ENCODE peak calls at places on chromosomes 11 and 22, in seven cellular contexts. C is NCI-H1105 treated with DMSO at 0.1 percent for 48 hours, E is IMR-90, H is sciatic nerve, X is iPS-NIHi11, T is fibroblast of mammary gland, W is amniotic stem cell. G is an unnamed sample.

GRCh38 chr11:8767466-8768142 is 85.0 kb downstream of the RPL27A start:
- DNase-seq in C (no peak), E (no peak), H (no peak), X (no peak), T (peak), W (no peak), G (peak)

GRCh38 chr11:44699497-44699896 is 27.3 kb upstream of the TSPAN18 start:
- DNase-seq in C (no peak), E (no peak), H (no peak), X (no peak), T (no peak), W (no peak), G (no peak)

GRCh38 chr22:19621372-19622060 is 92.8 kb upstream of the SEPTIN5 start:
- DNase-seq in C (no peak), E (no peak), H (no peak), X (no peak), T (no peak), W (no peak), G (no peak)

GRCh38 chr11:19524171-19524671 is 188.4 kb upstream of the NAV2 start:
- DNase-seq in C (no peak), E (peak), H (no peak), X (peak), T (peak), W (no peak), G (peak)

GRCh38 chr11:96322775-96323642 is 20.0 kb downstream of the MAML2 start:
- DNase-seq in C (no peak), E (no peak), H (no peak), X (no peak), T (no peak), W (no peak), G (no peak)

GRCh38 chr11:26558191-26558590 is 13.9 kb downstream of the MUC15 start:
- DNase-seq in C (no peak), E (no peak), H (no peak), X (no peak), T (peak), W (no peak), G (no peak)

GRCh38 chr11:120034881-120035620 is 102.9 kb downstream of the TRIM29 start:
- DNase-seq in C (peak), E (no peak), H (no peak), X (no peak), T (no peak), W (no peak), G (no peak)

GRCh38 chr11:126159719-126160344 is 51.6 kb downstream of the RPUSD4 start:
- DNase-seq in C (no peak), E (no peak), H (no peak), X (peak), T (no peak), W (no peak), G (no peak)

GRCh38 chr11:7060828-7061227 is 28.0 kb upstream of the RBMXL2 start:
- DNase-seq in C (no peak), E (peak), H (no peak), X (no peak), T (peak), W (no peak), G (peak)

GRCh38 chr11:50075856-50076255 is 43.2 kb downstream of the OR4C45 start:
- DNase-seq in C (no peak), E (no peak), H (no peak), X (no peak), T (no peak), W (no peak), G (no peak)

GRCh38 chr11:113715882-113716625 is 9.9 kb upstream of the TMPRSS5 start:
- DNase-seq in C (no peak), E (no peak), H (no peak), X (no peak), T (no peak), W (no peak), G (no peak)

GRCh38 chr22:41523464-41524221 is 20.6 kb downstream of the POLR3H start:
- DNase-seq in C (no peak), E (peak), H (no peak), X (peak), T (peak), W (peak), G (peak)

GRCh38 chr22:37894939-37895670 is 11.0 kb upstream of the MICALL1 start:
- DNase-seq in C (no peak), E (no peak), H (no peak), X (peak), T (no peak), W (no peak), G (no peak)

GRCh38 chr22:22692707-22693530 is 48.5 kb downstream of the GGTLC2 start:
- DNase-seq in C (peak), E (peak), H (no peak), X (peak), T (peak), W (no peak), G (peak)

GRCh38 chr11:124863826-124864165 is 1.4 kb upstream of the ROBO3 start:
- DNase-seq in C (no peak), E (no peak), H (no peak), X (peak), T (no peak), W (no peak), G (no peak)

GRCh38 chr22:20458530-20459151 is 21.0 kb upstream of the SCARF2 start:
- DNase-seq in C (no peak), E (no peak), H (no peak), X (no peak), T (no peak), W (no peak), G (no peak)

GRCh38 chr11:128709402-128709801 is 15.5 kb downstream of the FLI1 start:
- DNase-seq in C (no peak), E (peak), H (no peak), X (no peak), T (peak), W (no peak), G (peak)

GRCh38 chr11:86695391-86695790 is 23.0 kb upstream of the ME3 start:
- DNase-seq in C (no peak), E (peak), H (no peak), X (no peak), T (peak), W (no peak), G (peak)

GRCh38 chr11:11977206-11977938 is 31.1 kb downstream of the DKK3 start:
- DNase-seq in C (no peak), E (peak), H (no peak), X (peak), T (peak), W (peak), G (peak)

GRCh38 chr11:95516786-95517185 is 272.8 kb downstream of the FAM76B start:
- DNase-seq in C (no peak), E (peak), H (no peak), X (no peak), T (peak), W (peak), G (peak)

GRCh38 chr11:91066648-91067047 is 843.8 kb upstream of the CHORDC1 start:
- DNase-seq in C (peak), E (no peak), H (no peak), X (no peak), T (no peak), W (no peak), G (no peak)

GRCh38 chr22:39580795-39581194 is 10.2 kb downstream of the CACNA1I start:
- DNase-seq in C (no peak), E (no peak), H (no peak), X (no peak), T (no peak), W (no peak), G (no peak)

GRCh38 chr22:17164392-17165024 is 5.4 kb upstream of the HDHD5 start:
- DNase-seq in C (no peak), E (no peak), H (no peak), X (peak), T (peak), W (no peak), G (peak)

GRCh38 chr11:111719379-111719778 is 46.8 kb downstream of the PPP2R1B start:
- DNase-seq in C (no peak), E (peak), H (no peak), X (no peak), T (peak), W (no peak), G (no peak)

GRCh38 chr11:12066056-12066798 is 44.2 kb upstream of the MICAL2 start:
- DNase-seq in C (peak), E (peak), H (no peak), X (no peak), T (peak), W (peak), G (peak)

GRCh38 chr11:120061761-120062560 is 76.0 kb downstream of the TRIM29 start:
- DNase-seq in C (no peak), E (no peak), H (no peak), X (peak), T (no peak), W (no peak), G (no peak)

GRCh38 chr22:20212754-20213699 is 55.1 kb downstream of the RTN4R start:
- DNase-seq in C (no peak), E (no peak), H (no peak), X (no peak), T (no peak), W (no peak), G (no peak)

GRCh38 chr22:43726296-43726695 is 85.8 kb downstream of the EFCAB6 start:
- DNase-seq in C (no peak), E (peak), H (no peak), X (no peak), T (no peak), W (no peak), G (peak)